ENCODE peak calls at places on chromosomes 4 and X, in five cellular contexts. One of them, this sample, is unnamed.

GRCh38 chr4:43282534-43282933 is 390.0 kb downstream of the GRXCR1 start:
- DNase-seq in GM13977: no peak
- DNase-seq in stimulated activated CD8-positive, alpha-beta memory T cell treated with anti-CD3 and anti-CD28 coated beads, Interleukin-7, amount 100 ng/mL, for 24 hours: no peak
- DNase-seq in GM13976: no peak
- DNase-seq in mesothelial cell of epicardium: no peak
- DNase-seq in this sample: no peak

GRCh38 chrX:112851161-112851779 is 10.6 kb upstream of the AMOT start:
- DNase-seq in GM13977: peak; percentile 74
- DNase-seq in stimulated activated CD8-positive, alpha-beta memory T cell treated with anti-CD3 and anti-CD28 coated beads, Interleukin-7, amount 100 ng/mL, for 24 hours: no peak
- DNase-seq in GM13976: peak; percentile 65
- DNase-seq in mesothelial cell of epicardium: no peak
- DNase-seq in this sample: no peak

GRCh38 chr4:177367336-177367735 is 57.7 kb downstream of the NEIL3 start:
- DNase-seq in GM13977: no peak
- DNase-seq in stimulated activated CD8-positive, alpha-beta memory T cell treated with anti-CD3 and anti-CD28 coated beads, Interleukin-7, amount 100 ng/mL, for 24 hours: no peak
- DNase-seq in GM13976: no peak
- DNase-seq in mesothelial cell of epicardium: no peak
- DNase-seq in this sample: no peak

GRCh38 chr4:152851226-152851625 is 71.5 kb downstream of the ARFIP1 start:
- DNase-seq in GM13977: no peak
- DNase-seq in stimulated activated CD8-positive, alpha-beta memory T cell treated with anti-CD3 and anti-CD28 coated beads, Interleukin-7, amount 100 ng/mL, for 24 hours: no peak
- DNase-seq in GM13976: no peak
- DNase-seq in mesothelial cell of epicardium: no peak
- DNase-seq in this sample: no peak

GRCh38 chr4:130165381-130165780 is 1069.4 kb downstream of the C4orf33 start:
- DNase-seq in GM13977: no peak
- DNase-seq in stimulated activated CD8-positive, alpha-beta memory T cell treated with anti-CD3 and anti-CD28 coated beads, Interleukin-7, amount 100 ng/mL, for 24 hours: no peak
- DNase-seq in GM13976: no peak
- DNase-seq in mesothelial cell of epicardium: no peak
- DNase-seq in this sample: no peak

GRCh38 chr4:98706200-98706813 is 47.9 kb upstream of the TSPAN5 start:
- DNase-seq in GM13977: no peak
- DNase-seq in stimulated activated CD8-positive, alpha-beta memory T cell treated with anti-CD3 and anti-CD28 coated beads, Interleukin-7, amount 100 ng/mL, for 24 hours: no peak
- DNase-seq in GM13976: no peak
- DNase-seq in mesothelial cell of epicardium: no peak
- DNase-seq in this sample: no peak

GRCh38 chrX:48083212-48083611 is 11.8 kb upstream of the ZNF630 start:
- DNase-seq in GM13977: peak; percentile 54
- DNase-seq in stimulated activated CD8-positive, alpha-beta memory T cell treated with anti-CD3 and anti-CD28 coated beads, Interleukin-7, amount 100 ng/mL, for 24 hours: no peak
- DNase-seq in GM13976: peak; percentile 50
- DNase-seq in mesothelial cell of epicardium: peak; percentile 39
- DNase-seq in this sample: peak; percentile 53

GRCh38 chrX:95666056-95666455 is 1018.6 kb upstream of the DIAPH2 start:
- DNase-seq in GM13977: no peak
- DNase-seq in stimulated activated CD8-positive, alpha-beta memory T cell treated with anti-CD3 and anti-CD28 coated beads, Interleukin-7, amount 100 ng/mL, for 24 hours: no peak
- DNase-seq in GM13976: no peak
- DNase-seq in mesothelial cell of epicardium: no peak
- DNase-seq in this sample: no peak

GRCh38 chr4:40269133-40269532 is 66.0 kb upstream of the CHRNA9 start:
- DNase-seq in GM13977: no peak
- DNase-seq in stimulated activated CD8-positive, alpha-beta memory T cell treated with anti-CD3 and anti-CD28 coated beads, Interleukin-7, amount 100 ng/mL, for 24 hours: no peak
- DNase-seq in GM13976: no peak
- DNase-seq in mesothelial cell of epicardium: no peak
- DNase-seq in this sample: no peak

GRCh38 chr4:152634110-152634760 is 45.6 kb downstream of the TMEM154 start:
- DNase-seq in GM13977: no peak
- DNase-seq in stimulated activated CD8-positive, alpha-beta memory T cell treated with anti-CD3 and anti-CD28 coated beads, Interleukin-7, amount 100 ng/mL, for 24 hours: no peak
- DNase-seq in GM13976: no peak
- DNase-seq in mesothelial cell of epicardium: no peak
- DNase-seq in this sample: no peak

GRCh38 chrX:106168107-106168506 is at the start of gene PWWP3B:
- DNase-seq in GM13977: no peak
- DNase-seq in stimulated activated CD8-positive, alpha-beta memory T cell treated with anti-CD3 and anti-CD28 coated beads, Interleukin-7, amount 100 ng/mL, for 24 hours: no peak
- DNase-seq in GM13976: no peak
- DNase-seq in mesothelial cell of epicardium: peak; percentile 46
- DNase-seq in this sample: no peak

GRCh38 chr4:87032884-87033533 is 98.2 kb downstream of the AFF1 start:
- DNase-seq in GM13977: no peak
- DNase-seq in stimulated activated CD8-positive, alpha-beta memory T cell treated with anti-CD3 and anti-CD28 coated beads, Interleukin-7, amount 100 ng/mL, for 24 hours: no peak
- DNase-seq in GM13976: no peak
- DNase-seq in mesothelial cell of epicardium: no peak
- DNase-seq in this sample: peak; percentile 94

GRCh38 chrX:54230440-54231148 is 47.5 kb upstream of the FAM120C start:
- DNase-seq in GM13977: no peak
- DNase-seq in stimulated activated CD8-positive, alpha-beta memory T cell treated with anti-CD3 and anti-CD28 coated beads, Interleukin-7, amount 100 ng/mL, for 24 hours: no peak
- DNase-seq in GM13976: no peak
- DNase-seq in mesothelial cell of epicardium: no peak
- DNase-seq in this sample: no peak

GRCh38 chr4:98775672-98776071 is 117.3 kb upstream of the TSPAN5 start:
- DNase-seq in GM13977: no peak
- DNase-seq in stimulated activated CD8-positive, alpha-beta memory T cell treated with anti-CD3 and anti-CD28 coated beads, Interleukin-7, amount 100 ng/mL, for 24 hours: no peak
- DNase-seq in GM13976: no peak
- DNase-seq in mesothelial cell of epicardium: no peak
- DNase-seq in this sample: no peak

GRCh38 chrX:123493857-123494256 is 239.0 kb downstream of the THOC2 start:
- DNase-seq in GM13977: no peak
- DNase-seq in stimulated activated CD8-positive, alpha-beta memory T cell treated with anti-CD3 and anti-CD28 coated beads, Interleukin-7, amount 100 ng/mL, for 24 hours: no peak
- DNase-seq in GM13976: no peak
- DNase-seq in mesothelial cell of epicardium: no peak
- DNase-seq in this sample: no peak

GRCh38 chr4:5890063-5890727 is 2.7 kb downstream of the CRMP1 start:
- DNase-seq in GM13977: peak; percentile 43
- DNase-seq in stimulated activated CD8-positive, alpha-beta memory T cell treated with anti-CD3 and anti-CD28 coated beads, Interleukin-7, amount 100 ng/mL, for 24 hours: no peak
- DNase-seq in GM13976: no peak
- DNase-seq in mesothelial cell of epicardium: no peak
- DNase-seq in this sample: no peak

GRCh38 chr4:129429566-129430339 is 333.8 kb downstream of the C4orf33 start:
- DNase-seq in GM13977: no peak
- DNase-seq in stimulated activated CD8-positive, alpha-beta memory T cell treated with anti-CD3 and anti-CD28 coated beads, Interleukin-7, amount 100 ng/mL, for 24 hours: no peak
- DNase-seq in GM13976: no peak
- DNase-seq in mesothelial cell of epicardium: no peak
- DNase-seq in this sample: no peak

GRCh38 chr4:183154701-183155391 is 55.8 kb downstream of the WWC2 start:
- DNase-seq in GM13977: no peak
- DNase-seq in stimulated activated CD8-positive, alpha-beta memory T cell treated with anti-CD3 and anti-CD28 coated beads, Interleukin-7, amount 100 ng/mL, for 24 hours: no peak
- DNase-seq in GM13976: no peak
- DNase-seq in mesothelial cell of epicardium: no peak
- DNase-seq in this sample: no peak

GRCh38 chr4:98261291-98262271 is at the start of gene RAP1GDS1:
- DNase-seq in GM13977: peak; percentile 20
- DNase-seq in stimulated activated CD8-positive, alpha-beta memory T cell treated with anti-CD3 and anti-CD28 coated beads, Interleukin-7, amount 100 ng/mL, for 24 hours: peak; percentile 7
- DNase-seq in GM13976: no peak
- DNase-seq in mesothelial cell of epicardium: no peak
- DNase-seq in this sample: peak; percentile 73

GRCh38 chr4:89837385-89837995 is 529 bp upstream of the SNCA start:
- DNase-seq in GM13977: peak; percentile 51
- DNase-seq in stimulated activated CD8-positive, alpha-beta memory T cell treated with anti-CD3 and anti-CD28 coated beads, Interleukin-7, amount 100 ng/mL, for 24 hours: no peak
- DNase-seq in GM13976: peak; percentile 45
- DNase-seq in mesothelial cell of epicardium: no peak
- DNase-seq in this sample: peak; percentile 79